ENCODE peak calls at places on chromosomes 1 and 21, in nine cellular contexts. G is lung; Z is CD8-positive, alpha-beta T cell; U is Calu3; H is AG04450; O is GM23338; C is OCI-LY7; K is endodermal cell; S is tibial nerve. W is an unnamed sample.

GRCh38 chr1:5765997-5766913 is 226.0 kb downstream of the NPHP4 start:
- DNase-seq in H (no peak), Z (no peak), G (no peak), K (no peak), U (no peak), O (no peak), C (no peak), S (no peak), W (no peak)

GRCh38 chr1:38344705-38345104 is 298.1 kb upstream of the POU3F1 start:
- DNase-seq in C (no peak), O (no peak), H (no peak), U (no peak), G (no peak), S (no peak), Z (no peak), K (peak; percentile 55), W (no peak)

GRCh38 chr1:245205864-245206263 is 51.1 kb downstream of the KIF26B start:
- DNase-seq in S (no peak), H (no peak), G (no peak), K (no peak), U (no peak), O (no peak), Z (no peak), C (no peak), W (no peak)

GRCh38 chr21:43864806-43865470 is at the start of gene AGPAT3:
- DNase-seq in Z (no peak), S (no peak), C (peak; percentile 41), O (peak; percentile 51), H (no peak), U (no peak), K (no peak), G (no peak), W (no peak)

GRCh38 chr21:34794686-34795085 is 125.9 kb downstream of the CLIC6 start:
- DNase-seq in Z (no peak), K (no peak), H (no peak), U (no peak), O (no peak), G (no peak), S (no peak), C (no peak), W (no peak)

GRCh38 chr1:68223714-68224113 is 8.6 kb downstream of the WLS start:
- DNase-seq in Z (no peak), G (no peak), H (no peak), O (no peak), C (no peak), S (no peak), K (no peak), U (no peak), W (no peak)

GRCh38 chr1:4271338-4271998 is 371.4 kb upstream of the C1orf174 start:
- DNase-seq in Z (no peak), S (no peak), H (no peak), U (no peak), G (no peak), K (peak; percentile 50), O (no peak), C (no peak), W (no peak)

GRCh38 chr1:154661110-154661509 is 53.1 kb upstream of the ADAR start:
- DNase-seq in K (peak; percentile 67), S (no peak), O (peak; percentile 59), U (no peak), G (no peak), H (no peak), C (peak; percentile 11), Z (no peak), W (no peak)

GRCh38 chr1:76861149-76861548 is 6.1 kb upstream of the ST6GALNAC5 start:
- DNase-seq in U (no peak), G (no peak), Z (no peak), K (no peak), S (no peak), H (no peak), C (no peak), O (no peak), W (no peak)

GRCh38 chr1:47894718-47895393 is 102.3 kb downstream of the TRABD2B start:
- DNase-seq in O (peak; percentile 55), G (peak; percentile 45), Z (no peak), S (no peak), H (no peak), K (peak; percentile 69), C (no peak), U (peak; percentile 75), W (peak; percentile 80)

GRCh38 chr1:46983825-46984586 is 39.5 kb upstream of the CYP4X1 start:
- DNase-seq in O (peak; percentile 41), U (no peak), H (no peak), K (peak; percentile 70), Z (no peak), S (no peak), C (no peak), G (no peak), W (no peak)

GRCh38 chr1:214664656-214665433 is 61.9 kb downstream of the CENPF start:
- DNase-seq in S (no peak), U (no peak), G (no peak), Z (no peak), H (no peak), C (no peak), O (no peak), K (no peak), W (no peak)

GRCh38 chr1:48572632-48573258 is 100.7 kb upstream of the SPATA6 start:
- DNase-seq in O (peak; percentile 92), S (peak; percentile 36), H (no peak), C (peak; percentile 37), Z (no peak), U (peak; percentile 62), K (peak; percentile 94), G (peak; percentile 61), W (peak; percentile 72)

GRCh38 chr21:45142916-45143315 is 68.5 kb downstream of the ADARB1 start:
- DNase-seq in S (no peak), U (no peak), C (no peak), K (no peak), H (no peak), Z (no peak), G (no peak), O (no peak), W (no peak)

GRCh38 chr1:187038789-187039188 is 210.0 kb downstream of the PLA2G4A start:
- DNase-seq in G (no peak), Z (no peak), O (no peak), K (no peak), H (peak; percentile 7), C (no peak), U (peak; percentile 45), S (no peak), W (no peak)

GRCh38 chr1:21761052-21761451 is 21.9 kb downstream of the USP48 start:
- DNase-seq in C (peak; percentile 29), U (no peak), Z (no peak), H (no peak), G (no peak), O (no peak), S (no peak), K (no peak), W (no peak)

GRCh38 chr1:21759818-21760217 is 23.1 kb downstream of the USP48 start:
- DNase-seq in C (no peak), S (no peak), Z (no peak), O (no peak), G (no peak), H (no peak), U (no peak), K (no peak), W (no peak)

GRCh38 chr1:21756393-21757089 is 26.4 kb downstream of the USP48 start:
- DNase-seq in G (no peak), K (no peak), C (no peak), S (no peak), H (no peak), Z (no peak), U (no peak), O (no peak), W (no peak)

GRCh38 chr1:21759182-21759581 is 23.8 kb downstream of the USP48 start:
- DNase-seq in U (no peak), H (no peak), Z (no peak), S (no peak), O (no peak), G (no peak), C (no peak), K (no peak), W (no peak)

GRCh38 chr1:21758614-21759013 is 24.3 kb downstream of the USP48 start:
- DNase-seq in C (no peak), O (no peak), U (no peak), S (no peak), K (no peak), G (no peak), Z (no peak), H (no peak), W (no peak)
- TF ChIP-seq CTCF in C (no peak), O (no peak), U (no peak), S (no peak), K (no peak), G (no peak), Z (no peak), H (no peak), W (no peak)

DNA sequence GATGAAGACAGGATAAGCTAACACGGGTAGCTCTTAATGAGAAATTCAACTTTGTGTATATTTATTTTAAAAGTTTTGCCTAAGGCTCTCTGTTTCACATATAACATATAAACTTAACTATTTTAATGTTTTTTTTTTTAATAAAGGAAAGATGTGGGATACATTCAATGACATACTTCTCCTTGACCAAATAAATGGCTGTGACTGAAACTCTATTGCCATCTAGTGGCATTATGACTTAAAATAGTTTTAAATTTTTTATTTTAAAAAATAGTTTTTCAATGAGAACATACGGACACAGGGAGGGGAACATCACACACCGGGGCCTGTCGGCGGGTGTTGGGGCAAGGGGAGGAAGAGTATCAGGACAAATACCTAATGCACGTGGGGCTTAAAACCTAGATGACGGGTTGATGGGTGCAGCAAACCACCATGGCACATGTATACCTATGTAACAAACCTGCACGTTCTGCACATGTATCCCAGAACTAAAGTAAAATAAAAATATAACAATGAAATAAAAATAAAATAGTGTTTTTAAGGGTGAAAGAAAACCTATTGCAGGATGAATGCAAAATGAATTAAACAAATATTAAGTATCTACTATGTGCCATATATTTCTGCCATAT is 83.4 kb downstream of the LYST start:
- DNase-seq in O (peak; percentile 67), K (no peak), U (peak; percentile 3), Z (no peak), C (peak; percentile 47), H (peak; percentile 15), S (no peak), G (no peak), W (no peak)
- TF ChIP-seq CTCF in O (no peak), K (peak; percentile 76), U (peak; percentile 48), Z (peak; percentile 63), C (peak; percentile 77), H (peak; percentile 60), S (peak; percentile 32), G (no peak), W (no peak)

DNA sequence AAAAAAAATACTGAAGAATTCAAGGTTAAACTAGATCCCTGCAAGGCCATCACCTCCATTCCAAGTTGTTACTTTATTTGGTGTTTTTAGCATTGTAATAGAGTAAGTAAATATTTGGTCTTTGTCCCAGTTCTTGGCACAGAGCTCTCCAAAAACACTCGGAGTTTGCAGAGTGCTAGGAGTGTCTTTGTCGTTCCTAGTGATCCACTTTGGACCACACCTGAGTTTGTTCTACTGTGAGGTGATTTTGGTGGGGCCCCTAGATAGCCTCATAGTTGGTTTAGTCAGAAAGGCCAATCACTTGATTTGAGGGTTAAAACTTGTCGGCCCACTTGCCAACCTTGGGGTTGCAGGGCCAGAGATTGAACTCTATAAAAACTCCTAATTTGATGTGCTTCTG is 25.6 kb downstream of the SYNC start:
- DNase-seq in K (no peak), O (no peak), U (no peak), G (peak; percentile 34), C (no peak), Z (no peak), S (no peak), H (no peak), W (no peak)
- TF ChIP-seq CTCF in K (no peak), O (no peak), U (no peak), G (no peak), C (no peak), Z (no peak), S (no peak), H (no peak), W (no peak)

GRCh38 chr1:117171900-117172501 is 38.7 kb downstream of the VTCN1 start:
- DNase-seq in U (peak; percentile 60), S (peak; percentile 8), Z (no peak), H (no peak), C (no peak), G (peak; percentile 46), K (no peak), O (peak; percentile 27), W (peak; percentile 77)
- TF ChIP-seq CTCF in U (no peak), S (no peak), Z (no peak), H (no peak), C (no peak), G (no peak), K (no peak), O (no peak), W (no peak)